ENCODE peak calls at places on chromosomes 13 and 19, in four cellular contexts. B is T-helper 2 cell, G is SJSA1, L is right cardiac atrium. Y is an unnamed sample.

GRCh38 chr13:111152836-111153235 is 37.7 kb downstream of the ARHGEF7 start:
- DNase-seq in B (no peak), G (no peak), L (no peak), Y (no peak)

GRCh38 chr19:2327773-2328400 is 499 bp downstream of the LSM7 start:
- DNase-seq in B (peak; percentile 20), G (peak; percentile 80), L (no peak), Y (peak; percentile 39)

GRCh38 chr19:48683349-48683748 is 10.5 kb upstream of the NTN5 start:
- DNase-seq in B (no peak), G (no peak), L (peak; percentile 77), Y (no peak)

GRCh38 chr19:36973844-36974195 is 57.7 kb downstream of the ZNF568 start:
- DNase-seq in B (no peak), G (no peak), L (no peak), Y (no peak)

GRCh38 chr13:22800726-22801401 is 379.9 kb upstream of the SGCG start:
- DNase-seq in B (no peak), G (no peak), L (peak; percentile 21), Y (no peak)

GRCh38 chr19:33507021-33507956 is 14.3 kb downstream of the PEPD start:
- DNase-seq in B (no peak), G (no peak), L (no peak), Y (no peak)

GRCh38 chr19:51071006-51071405 is 6.1 kb upstream of the KLK13 start:
- DNase-seq in B (no peak), G (no peak), L (no peak), Y (no peak)

GRCh38 chr13:78024996-78025395 is 106.4 kb upstream of the EDNRB start:
- DNase-seq in B (no peak), G (no peak), L (no peak), Y (no peak)

GRCh38 chr13:30126903-30127428 is 180.4 kb downstream of the KATNAL1 start:
- DNase-seq in B (no peak), G (no peak), L (no peak), Y (no peak)

GRCh38 chr13:32504263-32504662 is 34.3 kb downstream of the N4BP2L2 start:
- DNase-seq in B (no peak), G (no peak), L (no peak), Y (no peak)

GRCh38 chr13:64675256-64675892 is 2554.8 kb downstream of the PCDH9 start:
- DNase-seq in B (no peak), G (no peak), L (no peak), Y (no peak)